ENCODE peak calls at places on chromosomes 6 and 20, in seven cellular contexts. X, N, L, Z, M, F and I are unnamed samples.

GRCh38 chr6:7805828-7806227 is 79.9 kb downstream of the BMP6 start:
- DNase-seq in X (no peak), N (no peak), L (no peak), Z (no peak), M (no peak), F (no peak), I (no peak)

GRCh38 chr20:826695-827323 is 6.7 kb upstream of the FAM110A start:
- DNase-seq in X (no peak), N (no peak), L (no peak), Z (no peak), M (no peak), F (no peak), I (no peak)

GRCh38 chr20:62174021-62174804 is 8.6 kb upstream of the MTG2 start:
- DNase-seq in X (no peak), N (no peak), L (no peak), Z (no peak), M (no peak), F (no peak), I (no peak)

GRCh38 chr6:25263602-25264001 is 15.6 kb upstream of the CARMIL1 start:
- DNase-seq in X (no peak), N (peak), L (no peak), Z (no peak), M (no peak), F (no peak), I (no peak)

GRCh38 chr6:131292145-131292938 is 157.1 kb downstream of the AKAP7 start:
- DNase-seq in X (peak), N (no peak), L (no peak), Z (no peak), M (no peak), F (no peak), I (no peak)

GRCh38 chr6:163992701-163993100 is 578.2 kb downstream of the QKI start:
- DNase-seq in X (no peak), N (no peak), L (no peak), Z (no peak), M (no peak), F (no peak), I (no peak)

GRCh38 chr6:22145823-22146379 is 150.9 kb downstream of the PRL start:
- DNase-seq in X (no peak), N (peak), L (no peak), Z (peak), M (no peak), F (peak), I (peak)

GRCh38 chr6:106145741-106146227 is 59.6 kb downstream of the PRDM1 start:
- DNase-seq in X (peak), N (no peak), L (no peak), Z (no peak), M (no peak), F (no peak), I (no peak)

GRCh38 chr20:63494420-63495166 is 4.3 kb downstream of the EEF1A2 start:
- DNase-seq in X (no peak), N (no peak), L (no peak), Z (no peak), M (no peak), F (no peak), I (no peak)

GRCh38 chr6:28353356-28353755 is 3.6 kb downstream of the ZKSCAN3 start:
- DNase-seq in X (no peak), N (no peak), L (no peak), Z (no peak), M (no peak), F (no peak), I (no peak)

GRCh38 chr6:113858067-113858604 is 991 bp downstream of the MARCKS start:
- DNase-seq in X (peak), N (peak), L (no peak), Z (peak), M (no peak), F (peak), I (peak)

GRCh38 chr6:129936329-129937165 is 75.4 kb upstream of the TMEM244 start:
- DNase-seq in X (peak), N (peak), L (peak), Z (no peak), M (peak), F (peak), I (peak)

GRCh38 chr6:44722736-44723135 is 335.2 kb downstream of the CDC5L start:
- DNase-seq in X (no peak), N (no peak), L (no peak), Z (no peak), M (no peak), F (no peak), I (no peak)

GRCh38 chr20:36435799-36436541 is 105.3 kb upstream of the MYL9 start:
- DNase-seq in X (peak), N (no peak), L (peak), Z (peak), M (no peak), F (no peak), I (no peak)

GRCh38 chr20:5686381-5687105 is 63.7 kb upstream of the SHLD1 start:
- DNase-seq in X (no peak), N (no peak), L (no peak), Z (no peak), M (no peak), F (no peak), I (no peak)

GRCh38 chr6:44386364-44386928 is 1.1 kb upstream of the CDC5L start:
- DNase-seq in X (no peak), N (no peak), L (no peak), Z (no peak), M (no peak), F (no peak), I (no peak)

GRCh38 chr20:59032713-59033059 is 551 bp upstream of the ATP5F1E start:
- DNase-seq in X (no peak), N (peak), L (no peak), Z (no peak), M (no peak), F (no peak), I (no peak)

GRCh38 chr20:61442718-61443117 is 190.7 kb downstream of the CDH4 start:
- DNase-seq in X (no peak), N (no peak), L (no peak), Z (no peak), M (no peak), F (no peak), I (no peak)

GRCh38 chr6:77105091-77105490 is 358.2 kb downstream of the HTR1B start:
- DNase-seq in X (no peak), N (no peak), L (no peak), Z (no peak), M (no peak), F (no peak), I (no peak)

GRCh38 chr6:2110504-2110903 is 134.9 kb downstream of the GMDS start:
- DNase-seq in X (peak), N (no peak), L (no peak), Z (no peak), M (no peak), F (no peak), I (no peak)

GRCh38 chr6:106084973-106085686 is 1.0 kb upstream of the PRDM1 start:
- DNase-seq in X (no peak), N (peak), L (no peak), Z (peak), M (no peak), F (no peak), I (no peak)

GRCh38 chr20:31716818-31717477 is 5.7 kb downstream of the BCL2L1 start:
- DNase-seq in X (no peak), N (no peak), L (no peak), Z (no peak), M (no peak), F (no peak), I (no peak)

GRCh38 chr6:25337431-25337830 is 58.3 kb downstream of the CARMIL1 start:
- DNase-seq in X (no peak), N (no peak), L (no peak), Z (no peak), M (no peak), F (no peak), I (no peak)

GRCh38 chr20:20215976-20216727 is 151.8 kb upstream of the INSM1 start:
- DNase-seq in X (no peak), N (no peak), L (no peak), Z (peak), M (no peak), F (no peak), I (no peak)

GRCh38 chr6:72246926-72247325 is 360.6 kb downstream of the RIMS1 start:
- DNase-seq in X (no peak), N (no peak), L (no peak), Z (peak), M (no peak), F (no peak), I (no peak)